ENCODE peak calls at places on chromosomes 5 and 9, in eight cellular contexts. Q, E, H, G, O, U, F and R are unnamed samples.

GRCh38 chr5:171897231-171897630 is 109.2 kb downstream of the FBXW11 start:
- DNase-seq in Q (no peak), E (no peak), H (no peak), G (no peak), O (no peak), U (no peak), F (no peak), R (no peak)

GRCh38 chr5:33313150-33313549 is 127.6 kb upstream of the TARS1 start:
- DNase-seq in Q (peak), E (peak), H (no peak), G (peak), O (peak), U (no peak), F (peak), R (no peak)

GRCh38 chr9:127754099-127754760 is 19.1 kb upstream of the TOR2A start:
- DNase-seq in Q (no peak), E (no peak), H (no peak), G (peak), O (no peak), U (no peak), F (no peak), R (no peak)

GRCh38 chr5:121691478-121691877 is 160.2 kb upstream of the FTMT start:
- DNase-seq in Q (no peak), E (no peak), H (no peak), G (peak), O (peak), U (no peak), F (no peak), R (no peak)

GRCh38 chr9:20315672-20316071 is 306.6 kb downstream of the MLLT3 start:
- DNase-seq in Q (peak), E (peak), H (no peak), G (no peak), O (peak), U (no peak), F (peak), R (no peak)

GRCh38 chr9:121269030-121269887 is 1.3 kb downstream of the GSN start:
- DNase-seq in Q (no peak), E (peak), H (no peak), G (no peak), O (no peak), U (peak), F (peak), R (no peak)

GRCh38 chr9:81823672-81824554 is 104.3 kb upstream of the SPATA31D4 start:
- DNase-seq in Q (no peak), E (no peak), H (no peak), G (no peak), O (no peak), U (no peak), F (no peak), R (no peak)

GRCh38 chr9:80204054-80204453 is 632.3 kb downstream of the TLE4 start:
- DNase-seq in Q (no peak), E (no peak), H (no peak), G (no peak), O (no peak), U (no peak), F (no peak), R (no peak)

GRCh38 chr9:99445377-99445891 is 223.4 kb downstream of the SEC61B start:
- DNase-seq in Q (peak), E (peak), H (no peak), G (peak), O (peak), U (peak), F (peak), R (peak)

GRCh38 chr5:14503017-14503680 is 78.4 kb upstream of the OTULINL start:
- DNase-seq in Q (no peak), E (no peak), H (no peak), G (no peak), O (no peak), U (no peak), F (peak), R (no peak)

GRCh38 chr5:173625686-173626500 is 9.4 kb upstream of the BOD1 start:
- DNase-seq in Q (no peak), E (no peak), H (peak), G (no peak), O (peak), U (no peak), F (no peak), R (no peak)

GRCh38 chr9:2817987-2818386 is 25.9 kb downstream of the PUM3 start:
- DNase-seq in Q (no peak), E (no peak), H (no peak), G (no peak), O (peak), U (no peak), F (peak), R (no peak)

GRCh38 chr9:33415152-33416038 is 13.0 kb upstream of the AQP7 start:
- DNase-seq in Q (peak), E (peak), H (peak), G (peak), O (peak), U (peak), F (peak), R (peak)

GRCh38 chr5:37840036-37840909 is at the start of gene GDNF:
- DNase-seq in Q (no peak), E (peak), H (no peak), G (peak), O (peak), U (peak), F (peak), R (no peak)

GRCh38 chr9:87783180-87783579 is 57.3 kb downstream of the CTSL start:
- DNase-seq in Q (no peak), E (no peak), H (no peak), G (no peak), O (no peak), U (no peak), F (no peak), R (no peak)

GRCh38 chr5:6003040-6003825 is 375.1 kb downstream of the MED10 start:
- DNase-seq in Q (no peak), E (peak), H (no peak), G (no peak), O (no peak), U (no peak), F (no peak), R (no peak)

GRCh38 chr5:89213584-89213983 is 330.6 kb upstream of the MEF2C start:
- DNase-seq in Q (peak), E (no peak), H (no peak), G (no peak), O (peak), U (peak), F (peak), R (no peak)

GRCh38 chr5:5494489-5495402 is 72.3 kb downstream of the ICE1 start:
- DNase-seq in Q (peak), E (no peak), H (peak), G (peak), O (peak), U (peak), F (peak), R (peak)

GRCh38 chr5:127506616-127507015 is 10.8 kb upstream of the PRRC1 start:
- DNase-seq in Q (no peak), E (no peak), H (no peak), G (no peak), O (no peak), U (no peak), F (no peak), R (no peak)

GRCh38 chr5:93192683-93193082 is 388.3 kb downstream of the NR2F1-AS1 start:
- DNase-seq in Q (no peak), E (no peak), H (no peak), G (no peak), O (no peak), U (no peak), F (no peak), R (no peak)

GRCh38 chr5:135466178-135467050 is 14.3 kb upstream of the TIFAB start:
- DNase-seq in Q (peak), E (peak), H (peak), G (peak), O (peak), U (peak), F (peak), R (peak)

GRCh38 chr5:80406980-80407734 is 707 bp upstream of the ZFYVE16 start:
- DNase-seq in Q (peak), E (no peak), H (peak), G (peak), O (peak), U (peak), F (peak), R (no peak)

GRCh38 chr5:71988808-71989207 is 118.5 kb upstream of the MAP1B start:
- DNase-seq in Q (no peak), E (no peak), H (no peak), G (no peak), O (no peak), U (no peak), F (no peak), R (no peak)

GRCh38 chr9:114856210-114856941 is 50.5 kb upstream of the TNFSF15 start:
- DNase-seq in Q (peak), E (no peak), H (no peak), G (no peak), O (peak), U (no peak), F (no peak), R (no peak)

GRCh38 chr9:128374221-128374675 is 3.1 kb downstream of the URM1 start:
- DNase-seq in Q (no peak), E (no peak), H (no peak), G (no peak), O (no peak), U (no peak), F (no peak), R (no peak)